ENCODE peak calls at places on chromosomes 13 and 19, in four cellular contexts. I, Q, T and Z are unnamed samples.

GRCh38 chr13:20713751-20714150 is 10.3 kb downstream of the IL17D start:
- DNase-seq in I (no peak), Q (peak), T (no peak), Z (no peak)

GRCh38 chr13:94050039-94050438 is 429.4 kb downstream of the DCT start:
- DNase-seq in Q (no peak), I (no peak), T (no peak), Z (no peak)

GRCh38 chr19:1513492-1514294 is 874 bp upstream of the ADAMTSL5 start:
- DNase-seq in I (no peak), Q (peak), T (peak), Z (no peak)

GRCh38 chr13:79307866-79308298 is 98.2 kb downstream of the RBM26 start:
- DNase-seq in Q (peak), T (no peak), I (no peak), Z (no peak)

GRCh38 chr19:16025108-16026101 is 50.9 kb upstream of the TPM4 start:
- DNase-seq in I (peak), Q (peak), T (peak), Z (no peak)

GRCh38 chr13:94332360-94333040 is 147.0 kb downstream of the DCT start:
- DNase-seq in T (no peak), I (no peak), Q (no peak), Z (no peak)

GRCh38 chr13:66329988-66330429 is 900.1 kb downstream of the PCDH9 start:
- DNase-seq in Q (no peak), T (no peak), I (no peak), Z (no peak)

GRCh38 chr19:40512473-40513344 is 45.9 kb downstream of the SPTBN4 start:
- DNase-seq in T (peak), I (no peak), Q (peak), Z (no peak)

GRCh38 chr13:96817336-96817941 is 176.8 kb downstream of the OXGR1 start:
- DNase-seq in Q (peak), T (no peak), I (no peak), Z (no peak)

GRCh38 chr13:111325146-111325890 is 4.9 kb downstream of the TEX29 start:
- DNase-seq in T (no peak), I (no peak), Q (no peak), Z (peak)

GRCh38 chr13:84973661-84974060 is 825.6 kb downstream of the SLITRK6 start:
- DNase-seq in I (no peak), T (no peak), Q (no peak), Z (no peak)

GRCh38 chr19:19860756-19861390 is 4.8 kb upstream of the ZNF253 start:
- DNase-seq in Q (peak), I (no peak), T (peak), Z (no peak)

GRCh38 chr19:4374451-4375163 is 25.7 kb downstream of the SH3GL1 start:
- DNase-seq in T (no peak), Q (peak), I (peak), Z (peak)

GRCh38 chr19:14161305-14161704 is 24.9 kb upstream of the ASF1B start:
- DNase-seq in Q (no peak), T (peak), I (no peak), Z (no peak)

GRCh38 chr19:10112037-10112751 is 701 bp downstream of the P2RY11 start:
- DNase-seq in I (no peak), Q (peak), T (no peak), Z (peak)

GRCh38 chr13:44142540-44142867 is 231.1 kb upstream of the SERP2 start:
- DNase-seq in T (peak), Q (no peak), I (no peak), Z (no peak)

GRCh38 chr13:113897966-113898365 is 34.1 kb upstream of the GAS6 start:
- DNase-seq in Q (no peak), T (no peak), I (no peak), Z (no peak)

GRCh38 chr19:19185853-19186728 is 5.9 kb downstream of the BORCS8 start:
- DNase-seq in Q (peak), I (no peak), T (peak), Z (no peak)

GRCh38 chr13:42322806-42323205 is 50.9 kb downstream of the AKAP11 start:
- DNase-seq in Q (no peak), I (no peak), T (no peak), Z (no peak)

GRCh38 chr13:94548382-94549240 is 47.3 kb downstream of the TGDS start:
- DNase-seq in I (no peak), T (peak), Q (peak), Z (no peak)

GRCh38 chr19:566403-566802 is 6.0 kb upstream of the BSG start:
- DNase-seq in I (no peak), Q (peak), T (no peak), Z (peak)

GRCh38 chr13:113663934-113664333 is 3.1 kb upstream of the GRK1 start:
- DNase-seq in Q (no peak), I (no peak), T (no peak), Z (peak)

GRCh38 chr19:15790096-15790495 is 2.6 kb downstream of the OR10H5 start:
- DNase-seq in T (no peak), I (no peak), Q (no peak), Z (no peak)

GRCh38 chr13:45199716-45200115 is 1.1 kb downstream of the KCTD4 start:
- DNase-seq in I (no peak), Q (no peak), T (no peak), Z (no peak)

GRCh38 chr19:55426042-55426441 is 17.1 kb downstream of the SHISA7 start:
- DNase-seq in T (no peak), I (no peak), Q (no peak), Z (no peak)

GRCh38 chr13:21089827-21090226 is 28.4 kb upstream of the LATS2 start:
- DNase-seq in I (no peak), Q (no peak), T (no peak), Z (no peak)

GRCh38 chr13:114161028-114161556 is 18.0 kb upstream of the CFAP97D2 start:
- DNase-seq in I (no peak), Q (no peak), T (no peak), Z (no peak)

GRCh38 chr13:45297456-45298205 is 43.4 kb downstream of the TPT1 start:
- DNase-seq in T (no peak), I (no peak), Q (no peak), Z (no peak)

GRCh38 chr19:2230807-2231533 is 5.2 kb downstream of the PLEKHJ1 start:
- DNase-seq in Q (no peak), T (no peak), I (no peak), Z (no peak)

GRCh38 chr13:109331898-109332297 is 454.5 kb downstream of the IRS2 start:
- DNase-seq in Q (peak), T (peak), I (no peak), Z (no peak)

GRCh38 chr13:75445717-75446529 is 36.0 kb downstream of the TBC1D4 start:
- DNase-seq in Q (peak), T (no peak), I (no peak), Z (no peak)

GRCh38 chr13:85541476-85541875 is 257.7 kb downstream of the SLITRK6 start:
- DNase-seq in I (no peak), T (no peak), Q (no peak), Z (no peak)

GRCh38 chr19:46133101-46133627 is 8.7 kb upstream of the IGFL3 start:
- DNase-seq in Q (peak), I (no peak), T (peak), Z (no peak)